ENCODE peak calls at places on chromosome 3, in ten cellular contexts. O, X, Y, P, J, E, Q, K, F and A are unnamed samples. For H4K20me1, the result is how much of the 10 kb centered on the place peaks cover.

GRCh38 chr3:48057521-48057920 is 41.3 kb upstream of the MAP4 start:
- DNase-seq in P (no peak), Y (no peak), E (no peak), J (no peak), O (no peak), F (no peak), Q (no peak), K (no peak), X (no peak), A (no peak)

GRCh38 chr3:138941259-138941885 is 5.6 kb downstream of the FOXL2 start:
- DNase-seq in E (peak), X (peak), O (peak), Q (peak), P (no peak), J (peak), Y (no peak), K (no peak), F (peak), A (no peak)

GRCh38 chr3:79810101-79810500 is 42.3 kb upstream of the ROBO1 start:
- DNase-seq in F (no peak), X (no peak), E (no peak), Y (no peak), Q (no peak), P (no peak), J (peak), K (no peak), O (no peak), A (no peak)

GRCh38 chr3:170040283-170040907 is 2.6 kb downstream of the GPR160 start:
- DNase-seq in O (no peak), X (no peak), Y (no peak), J (no peak), F (no peak), K (no peak), P (no peak), Q (no peak), E (no peak), A (no peak)

GRCh38 chr3:139358857-139359562 is 15.2 kb downstream of the MRPS22 start:
- DNase-seq in Q (no peak), E (no peak), O (no peak), Y (no peak), P (no peak), K (no peak), X (no peak), J (no peak), F (no peak), A (no peak)

GRCh38 chr3:123082370-123083065 is 15.7 kb downstream of the PDIA5 start:
- DNase-seq in Y (no peak), K (no peak), F (no peak), Q (no peak), X (peak), P (no peak), J (no peak), E (no peak), O (no peak), A (no peak)

GRCh38 chr3:58355174-58355573 is 22.5 kb downstream of the PXK start:
- DNase-seq in E (peak), K (no peak), Y (no peak), F (no peak), X (no peak), Q (no peak), J (no peak), O (no peak), P (no peak), A (no peak)

GRCh38 chr3:194522579-194523046 is 35.8 kb upstream of the ATP13A3 start:
- DNase-seq in O (no peak), P (no peak), F (peak), E (no peak), J (peak), Q (no peak), X (no peak), K (peak), Y (peak), A (no peak)

GRCh38 chr3:23430781-23431423 is 227.8 kb downstream of the UBE2E2 start:
- DNase-seq in K (no peak), Y (no peak), Q (no peak), O (no peak), J (no peak), P (no peak), E (no peak), X (no peak), F (peak), A (no peak)

GRCh38 chr3:176403531-176403930 is 793.8 kb downstream of the TBL1XR1 start:
- DNase-seq in F (no peak), J (peak), Y (no peak), O (no peak), P (no peak), E (no peak), X (no peak), Q (no peak), K (no peak), A (no peak)

GRCh38 chr3:161854232-161854771 is 357.7 kb downstream of the OTOL1 start:
- DNase-seq in F (peak), K (peak), J (peak), Q (peak), Y (peak), P (peak), E (peak), O (peak), X (peak), A (no peak)

GRCh38 chr3:171446801-171447578 is 13.2 kb downstream of the TNIK start:
- DNase-seq in J (peak), Q (peak), F (peak), E (no peak), O (no peak), P (peak), X (peak), K (peak), Y (peak), A (peak)

GRCh38 chr3:156142649-156143048 is 22.3 kb downstream of the KCNAB1 start:
- DNase-seq in O (no peak), Y (no peak), P (peak), J (peak), X (no peak), K (no peak), Q (no peak), E (no peak), F (no peak), A (no peak)

GRCh38 chr3:72891053-72891855 is 3.4 kb downstream of the GXYLT2 start:
- DNase-seq in P (peak), X (peak), Y (peak), Q (peak), E (no peak), F (peak), O (peak), K (peak), J (peak), A (peak)

GRCh38 chr3:53592862-53593261 is 98.5 kb downstream of the CACNA1D start:
- DNase-seq in P (no peak), E (peak), X (no peak), O (no peak), Y (no peak), J (no peak), F (no peak), K (no peak), Q (no peak), A (no peak)

GRCh38 chr3:147699175-147699838 is 290.1 kb downstream of the ZIC1 start:
- DNase-seq in E (no peak), P (peak), X (no peak), O (no peak), Q (no peak), J (peak), F (peak), K (peak), Y (peak), A (no peak)

GRCh38 chr3:106251160-106251892 is 382.5 kb upstream of the CBLB start:
- DNase-seq in O (no peak), X (peak), Y (no peak), K (peak), P (no peak), F (no peak), E (no peak), Q (no peak), J (peak), A (no peak)

GRCh38 chr3:106257172-106257571 is 388.4 kb upstream of the CBLB start:
- DNase-seq in J (no peak), Y (no peak), K (no peak), Q (no peak), E (peak), P (no peak), X (no peak), F (no peak), O (no peak), A (no peak)

GRCh38 chr3:106256249-106256957 is 387.6 kb upstream of the CBLB start:
- DNase-seq in Y (no peak), K (no peak), X (no peak), P (no peak), Q (no peak), E (peak), J (no peak), F (no peak), O (no peak), A (no peak)

GRCh38 chr3:106261396-106261795 is 392.6 kb upstream of the CBLB start:
- DNase-seq in J (no peak), Y (peak), P (peak), X (no peak), F (peak), E (no peak), O (no peak), K (no peak), Q (no peak), A (no peak)

DNA sequence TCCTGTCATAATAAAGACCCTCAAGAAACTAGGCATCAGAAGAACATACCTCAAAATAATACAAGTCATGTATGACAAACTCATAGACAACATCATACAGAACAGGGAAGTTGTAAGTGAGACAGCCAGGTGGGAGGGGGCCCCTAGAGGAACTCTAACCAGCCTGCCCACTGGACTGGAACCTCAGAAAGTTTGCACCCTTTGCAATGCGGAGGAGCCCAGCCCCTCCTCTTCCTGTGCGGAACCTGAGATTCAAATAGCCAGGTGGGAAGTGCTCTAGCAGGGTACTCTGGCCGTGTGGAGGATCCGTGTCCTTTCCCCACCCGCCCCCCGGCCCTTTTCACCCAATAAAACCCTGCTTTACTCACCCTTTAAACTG is 387.0 kb upstream of the CBLB start:
- DNase-seq in F (no peak), E (peak), X (peak), J (no peak), K (no peak), P (no peak), Q (no peak), O (no peak), Y (no peak), A (no peak)
- H3K4me3 ChIP-seq in F (no peak), E (peak), X (no peak), J (no peak), K (no peak), P (no peak), Q (no peak), O (no peak), Y (no peak), A (no peak)

DNA sequence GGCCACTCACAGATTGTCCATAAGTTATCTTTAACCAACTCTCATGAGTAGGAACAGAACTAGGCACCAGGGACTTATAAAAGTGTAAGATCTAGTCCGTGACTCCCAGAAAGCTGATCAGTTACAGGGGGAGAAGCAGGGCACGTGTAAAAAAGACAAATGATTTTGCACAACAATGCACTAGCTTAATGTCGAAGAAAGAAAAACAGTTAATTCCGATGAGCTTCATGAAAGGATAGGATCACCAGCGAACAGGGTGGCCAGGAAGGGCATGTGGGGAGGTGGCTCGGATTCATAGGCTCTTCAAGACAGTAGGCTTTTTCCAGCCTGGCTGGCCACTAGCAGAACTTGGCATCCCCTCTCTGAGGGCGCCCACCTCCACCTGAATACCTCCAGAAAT is 90.0 kb downstream of the IL5RA start:
- DNase-seq in K (no peak), O (no peak), X (no peak), E (no peak), Y (no peak), P (no peak), Q (no peak), F (no peak), J (no peak), A (no peak)
- H2AFZ ChIP-seq in K (no peak), O (no peak), X (no peak), E (no peak), Y (no peak), P (no peak), Q (no peak), F (no peak), J (no peak), A (no peak)

GRCh38 chr3:149963485-149963884 is 7.2 kb downstream of the PFN2 start:
- DNase-seq in Q (no peak), X (no peak), P (no peak), O (no peak), Y (no peak), F (no peak), J (no peak), K (no peak), E (no peak), A (no peak)
- H4K20me1 ChIP-seq in Q (half or more), X (under half), P (under half), O (under half), Y (under half), F (half or more), J (half or more), K (under half), E (under half), A (under half)

GRCh38 chr3:143820466-143821221 is 27.6 kb downstream of the SLC9A9 start:
- DNase-seq in O (no peak), Y (no peak), Q (no peak), K (no peak), P (no peak), X (no peak), F (no peak), E (no peak), J (no peak), A (no peak)
- H3K4me3 ChIP-seq in O (no peak), Y (no peak), Q (no peak), K (no peak), P (no peak), X (no peak), F (no peak), E (no peak), J (no peak), A (no peak)

GRCh38 chr3:178320481-178321352 is 215.5 kb upstream of the KCNMB2 start:
- DNase-seq in F (peak), Y (peak), K (peak), Q (peak), X (peak), P (peak), J (peak), E (no peak), O (no peak), A (no peak)
- H2AFZ ChIP-seq in F (peak), Y (no peak), K (no peak), Q (no peak), X (no peak), P (no peak), J (no peak), E (no peak), O (no peak), A (no peak)

DNA sequence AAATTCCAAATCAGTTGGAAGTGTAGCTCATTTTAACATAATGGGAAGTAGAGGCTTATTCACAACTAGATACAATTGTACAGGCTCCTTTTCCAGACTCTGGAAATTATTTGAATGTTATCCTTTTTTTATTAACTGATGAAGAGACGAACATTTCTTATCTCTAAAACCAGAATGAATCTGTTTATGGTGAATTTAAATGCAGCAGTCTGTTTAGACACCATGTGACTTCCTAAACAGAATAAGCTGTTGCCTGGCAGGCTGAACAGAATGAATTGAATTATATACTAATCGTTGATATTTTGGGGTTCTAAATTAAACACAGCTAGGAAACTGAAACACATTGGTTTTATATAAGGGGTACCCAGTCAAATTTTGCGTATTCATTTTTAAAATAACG is 4.0 kb downstream of the SEC61A1 start:
- DNase-seq in K (no peak), P (no peak), Y (no peak), F (no peak), X (no peak), O (no peak), E (no peak), Q (no peak), J (no peak), A (no peak)
- H4K20me1 ChIP-seq in K (under half), P (under half), Y (half or more), F (half or more), X (under half), O (under half), E (under half), Q (under half), J (under half), A (under half)

DNA sequence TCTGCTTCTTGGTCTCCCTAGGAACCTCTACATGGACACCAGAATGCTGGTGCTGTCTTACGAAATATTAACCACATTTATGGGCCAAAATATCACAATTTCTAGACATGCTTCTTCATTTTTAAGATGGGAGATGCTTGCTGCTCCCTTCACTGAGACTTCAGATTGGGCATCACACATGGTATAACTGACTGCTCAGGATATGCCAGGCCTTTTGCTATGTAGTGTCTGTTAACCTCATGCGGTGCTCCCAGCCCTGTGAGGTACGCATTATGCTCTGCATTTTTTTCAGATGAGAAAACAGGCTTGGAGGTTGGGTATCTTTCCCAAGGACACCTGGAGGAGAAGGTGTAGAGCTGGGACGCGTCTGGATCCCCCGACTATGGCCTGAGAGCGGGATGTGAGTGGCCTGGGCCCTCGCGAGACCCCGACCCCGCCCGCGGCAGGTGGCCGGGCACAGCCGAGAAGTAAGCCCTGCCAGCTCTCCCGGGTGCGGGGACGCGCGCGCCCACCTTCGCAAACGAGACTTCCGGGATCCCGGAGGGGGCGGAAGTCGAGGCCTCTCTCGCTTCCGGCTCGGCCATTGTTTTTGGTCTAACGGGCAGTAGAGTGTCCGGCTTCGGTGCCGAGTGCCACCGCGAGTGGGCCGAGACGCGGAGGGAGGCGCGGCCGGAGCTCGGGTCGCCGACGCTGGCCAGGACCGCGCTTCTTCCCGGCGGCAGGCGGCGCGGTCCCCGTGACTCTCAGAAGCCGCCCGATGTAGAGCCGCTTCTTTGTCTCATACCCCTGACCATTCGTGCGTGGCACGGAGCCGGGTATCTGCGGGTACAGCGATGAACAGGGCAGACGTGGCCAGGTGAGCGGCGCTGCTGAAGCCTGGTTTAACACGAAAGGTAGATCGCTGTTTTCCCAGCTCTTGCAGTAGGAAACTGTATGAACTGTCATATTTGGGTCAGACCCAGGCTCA is at the start of gene ZKSCAN7:
- DNase-seq in Y (peak), K (peak), X (no peak), F (peak), E (no peak), P (peak), J (no peak), O (peak), Q (peak), A (no peak)
- H3K4me3 ChIP-seq in Y (peak), K (peak), X (no peak), F (peak), E (no peak), P (peak), J (no peak), O (peak), Q (peak), A (peak)